ENCODE peak calls at places on chromosome 17, in ten cellular contexts. One of them, this sample, is unnamed. For H3K4me1, the result is how much of the 10 kb centered on the place peaks cover.

GRCh38 chr17:56974055-56974454 is 3.9 kb upstream of the SCPEP1 start:
- DNase-seq in HCT116: no peak
- DNase-seq in Panc1: no peak
- DNase-seq in sigmoid colon: no peak
- DNase-seq in HepG2: no peak
- DNase-seq in SK-N-SH: no peak
- DNase-seq in esophagus muscularis mucosa: no peak
- DNase-seq in transverse colon: no peak
- DNase-seq in GM23338: no peak
- DNase-seq in H1: no peak
- DNase-seq in this sample: no peak

GRCh38 chr17:78020717-78021108 is 62.2 kb downstream of the TNRC6C start:
- DNase-seq in HCT116: no peak
- DNase-seq in Panc1: no peak
- DNase-seq in sigmoid colon: no peak
- DNase-seq in HepG2: no peak
- DNase-seq in SK-N-SH: no peak
- DNase-seq in esophagus muscularis mucosa: no peak
- DNase-seq in transverse colon: no peak
- DNase-seq in GM23338: no peak
- DNase-seq in H1: no peak
- DNase-seq in this sample: no peak

GRCh38 chr17:70636517-70637133 is 467.3 kb downstream of the KCNJ2 start:
- DNase-seq in HCT116: peak
- DNase-seq in Panc1: peak
- DNase-seq in sigmoid colon: no peak
- DNase-seq in HepG2: peak
- DNase-seq in SK-N-SH: peak
- DNase-seq in esophagus muscularis mucosa: no peak
- DNase-seq in transverse colon: no peak
- DNase-seq in GM23338: peak
- DNase-seq in H1: no peak
- DNase-seq in this sample: no peak

GRCh38 chr17:9982159-9982558 is 77.1 kb upstream of the RCVRN start:
- DNase-seq in HCT116: peak
- DNase-seq in Panc1: no peak
- DNase-seq in sigmoid colon: peak
- DNase-seq in HepG2: peak
- DNase-seq in SK-N-SH: no peak
- DNase-seq in esophagus muscularis mucosa: no peak
- DNase-seq in transverse colon: peak
- DNase-seq in GM23338: peak
- DNase-seq in H1: peak
- DNase-seq in this sample: no peak

GRCh38 chr17:6496636-6497441 is 52.6 kb downstream of the PIMREG start:
- DNase-seq in HCT116: no peak
- DNase-seq in Panc1: no peak
- DNase-seq in sigmoid colon: peak
- DNase-seq in HepG2: no peak
- DNase-seq in SK-N-SH: no peak
- DNase-seq in esophagus muscularis mucosa: no peak
- DNase-seq in transverse colon: no peak
- DNase-seq in GM23338: no peak
- DNase-seq in H1: no peak
- DNase-seq in this sample: no peak

GRCh38 chr17:37088459-37088858 is 139.7 kb downstream of the AATF start:
- DNase-seq in HCT116: no peak
- DNase-seq in Panc1: no peak
- DNase-seq in sigmoid colon: no peak
- DNase-seq in HepG2: no peak
- DNase-seq in SK-N-SH: no peak
- DNase-seq in esophagus muscularis mucosa: no peak
- DNase-seq in transverse colon: no peak
- DNase-seq in GM23338: no peak
- DNase-seq in H1: no peak
- DNase-seq in this sample: peak

GRCh38 chr17:27473748-27474609 is 17.7 kb downstream of the KSR1 start:
- DNase-seq in HCT116: no peak
- DNase-seq in Panc1: no peak
- DNase-seq in sigmoid colon: peak
- DNase-seq in HepG2: no peak
- DNase-seq in SK-N-SH: no peak
- DNase-seq in esophagus muscularis mucosa: no peak
- DNase-seq in transverse colon: no peak
- DNase-seq in GM23338: no peak
- DNase-seq in H1: no peak
- DNase-seq in this sample: peak

GRCh38 chr17:6069611-6070279 is 434 bp upstream of the WSCD1 start:
- DNase-seq in HCT116: no peak
- DNase-seq in Panc1: no peak
- DNase-seq in sigmoid colon: no peak
- DNase-seq in HepG2: no peak
- DNase-seq in SK-N-SH: no peak
- DNase-seq in esophagus muscularis mucosa: no peak
- DNase-seq in transverse colon: peak
- DNase-seq in GM23338: peak
- DNase-seq in H1: no peak
- DNase-seq in this sample: no peak

GRCh38 chr17:72104164-72104862 is 16.5 kb upstream of the SOX9 start:
- DNase-seq in HCT116: no peak
- DNase-seq in Panc1: no peak
- DNase-seq in sigmoid colon: no peak
- DNase-seq in HepG2: no peak
- DNase-seq in SK-N-SH: no peak
- DNase-seq in esophagus muscularis mucosa: no peak
- DNase-seq in transverse colon: no peak
- DNase-seq in GM23338: no peak
- DNase-seq in H1: no peak
- DNase-seq in this sample: no peak

GRCh38 chr17:41652461-41652960 is 28.1 kb upstream of the KRT17 start:
- DNase-seq in HCT116: no peak
- DNase-seq in Panc1: no peak
- DNase-seq in sigmoid colon: no peak
- DNase-seq in HepG2: no peak
- DNase-seq in SK-N-SH: no peak
- DNase-seq in esophagus muscularis mucosa: no peak
- DNase-seq in transverse colon: no peak
- DNase-seq in GM23338: no peak
- DNase-seq in H1: no peak
- DNase-seq in this sample: no peak

GRCh38 chr17:6551909-6552768 is 4.2 kb downstream of the PITPNM3 start:
- DNase-seq in HCT116: no peak
- DNase-seq in Panc1: no peak
- DNase-seq in sigmoid colon: peak
- DNase-seq in HepG2: no peak
- DNase-seq in SK-N-SH: no peak
- DNase-seq in esophagus muscularis mucosa: no peak
- DNase-seq in transverse colon: peak
- DNase-seq in GM23338: peak
- DNase-seq in H1: no peak
- DNase-seq in this sample: peak

GRCh38 chr17:40218740-40219072 is 398 bp upstream of the WIPF2 start:
- DNase-seq in HCT116: peak
- DNase-seq in Panc1: no peak
- DNase-seq in sigmoid colon: peak
- DNase-seq in HepG2: peak
- DNase-seq in SK-N-SH: peak
- DNase-seq in esophagus muscularis mucosa: no peak
- DNase-seq in transverse colon: peak
- DNase-seq in GM23338: peak
- DNase-seq in H1: peak
- DNase-seq in this sample: peak

GRCh38 chr17:40518401-40519088 is 17.1 kb upstream of the TNS4 start:
- DNase-seq in HCT116: peak
- DNase-seq in Panc1: no peak
- DNase-seq in sigmoid colon: no peak
- DNase-seq in HepG2: no peak
- DNase-seq in SK-N-SH: no peak
- DNase-seq in esophagus muscularis mucosa: no peak
- DNase-seq in transverse colon: peak
- DNase-seq in GM23338: peak
- DNase-seq in H1: no peak
- DNase-seq in this sample: no peak

GRCh38 chr17:44351464-44351863 is 6.4 kb downstream of the GRN start:
- DNase-seq in HCT116: no peak
- DNase-seq in Panc1: no peak
- DNase-seq in sigmoid colon: no peak
- DNase-seq in HepG2: no peak
- DNase-seq in SK-N-SH: peak
- DNase-seq in esophagus muscularis mucosa: no peak
- DNase-seq in transverse colon: no peak
- DNase-seq in GM23338: no peak
- DNase-seq in H1: no peak
- DNase-seq in this sample: no peak

GRCh38 chr17:44350733-44351226 is 5.7 kb downstream of the GRN start:
- DNase-seq in HCT116: no peak
- DNase-seq in Panc1: no peak
- DNase-seq in sigmoid colon: no peak
- DNase-seq in HepG2: peak
- DNase-seq in SK-N-SH: peak
- DNase-seq in esophagus muscularis mucosa: no peak
- DNase-seq in transverse colon: peak
- DNase-seq in GM23338: peak
- DNase-seq in H1: no peak
- DNase-seq in this sample: peak

GRCh38 chr17:44348988-44349364 is 3.9 kb downstream of the GRN start:
- DNase-seq in HCT116: no peak
- DNase-seq in Panc1: no peak
- DNase-seq in sigmoid colon: no peak
- DNase-seq in HepG2: no peak
- DNase-seq in SK-N-SH: no peak
- DNase-seq in esophagus muscularis mucosa: no peak
- DNase-seq in transverse colon: no peak
- DNase-seq in GM23338: no peak
- DNase-seq in H1: no peak
- DNase-seq in this sample: no peak

GRCh38 chr17:44348234-44348987 is 3.3 kb downstream of the GRN start:
- DNase-seq in HCT116: no peak
- DNase-seq in Panc1: no peak
- DNase-seq in sigmoid colon: no peak
- DNase-seq in HepG2: no peak
- DNase-seq in SK-N-SH: no peak
- DNase-seq in esophagus muscularis mucosa: no peak
- DNase-seq in transverse colon: peak
- DNase-seq in GM23338: no peak
- DNase-seq in H1: no peak
- DNase-seq in this sample: no peak

GRCh38 chr17:44349553-44350070 is 4.5 kb downstream of the GRN start:
- DNase-seq in HCT116: no peak
- DNase-seq in Panc1: no peak
- DNase-seq in sigmoid colon: no peak
- DNase-seq in HepG2: no peak
- DNase-seq in SK-N-SH: no peak
- DNase-seq in esophagus muscularis mucosa: no peak
- DNase-seq in transverse colon: no peak
- DNase-seq in GM23338: no peak
- DNase-seq in H1: no peak
- DNase-seq in this sample: no peak
- H3K4me1 ChIP-seq in HCT116: under half
- H3K4me1 ChIP-seq in Panc1: under half
- H3K4me1 ChIP-seq in sigmoid colon: under half
- H3K4me1 ChIP-seq in HepG2: under half
- H3K4me1 ChIP-seq in SK-N-SH: under half
- H3K4me1 ChIP-seq in esophagus muscularis mucosa: under half
- H3K4me1 ChIP-seq in transverse colon: under half
- H3K4me1 ChIP-seq in GM23338: under half
- H3K4me1 ChIP-seq in H1: under half
- H3K4me1 ChIP-seq in this sample: under half

GRCh38 chr17:51298508-51299371 is 38.4 kb downstream of the UTP18 start:
- DNase-seq in HCT116: peak
- DNase-seq in Panc1: peak
- DNase-seq in sigmoid colon: no peak
- DNase-seq in HepG2: peak
- DNase-seq in SK-N-SH: peak
- DNase-seq in esophagus muscularis mucosa: no peak
- DNase-seq in transverse colon: no peak
- DNase-seq in GM23338: peak
- DNase-seq in H1: no peak
- DNase-seq in this sample: no peak
- TF ChIP-seq POLR2AphosphoS5 in HCT116: peak
- TF ChIP-seq POLR2AphosphoS5 in Panc1: no peak
- TF ChIP-seq POLR2AphosphoS5 in sigmoid colon: no peak
- TF ChIP-seq POLR2AphosphoS5 in HepG2: no peak
- TF ChIP-seq POLR2AphosphoS5 in SK-N-SH: no peak
- TF ChIP-seq POLR2AphosphoS5 in esophagus muscularis mucosa: no peak
- TF ChIP-seq POLR2AphosphoS5 in transverse colon: no peak
- TF ChIP-seq POLR2AphosphoS5 in GM23338: no peak
- TF ChIP-seq POLR2AphosphoS5 in H1: no peak
- TF ChIP-seq POLR2AphosphoS5 in this sample: no peak

GRCh38 chr17:48036693-48037035 is 933 bp downstream of the COPZ2 start:
- DNase-seq in HCT116: no peak
- DNase-seq in Panc1: no peak
- DNase-seq in sigmoid colon: no peak
- DNase-seq in HepG2: no peak
- DNase-seq in SK-N-SH: no peak
- DNase-seq in esophagus muscularis mucosa: no peak
- DNase-seq in transverse colon: no peak
- DNase-seq in GM23338: no peak
- DNase-seq in H1: no peak
- DNase-seq in this sample: no peak
- H3K27ac ChIP-seq in HCT116: no peak
- H3K27ac ChIP-seq in Panc1: no peak
- H3K27ac ChIP-seq in sigmoid colon: peak
- H3K27ac ChIP-seq in HepG2: no peak
- H3K27ac ChIP-seq in SK-N-SH: no peak
- H3K27ac ChIP-seq in esophagus muscularis mucosa: peak
- H3K27ac ChIP-seq in transverse colon: peak
- H3K27ac ChIP-seq in GM23338: no peak
- H3K27ac ChIP-seq in H1: no peak
- H3K27ac ChIP-seq in this sample: no peak

GRCh38 chr17:54977744-54978143 is 9.2 kb downstream of the STXBP4 start:
- DNase-seq in HCT116: no peak
- DNase-seq in Panc1: no peak
- DNase-seq in sigmoid colon: no peak
- DNase-seq in HepG2: no peak
- DNase-seq in SK-N-SH: no peak
- DNase-seq in esophagus muscularis mucosa: no peak
- DNase-seq in transverse colon: no peak
- DNase-seq in GM23338: no peak
- DNase-seq in H1: no peak
- DNase-seq in this sample: no peak

GRCh38 chr17:54972406-54973138 is 4.0 kb downstream of the STXBP4 start:
- DNase-seq in HCT116: no peak
- DNase-seq in Panc1: no peak
- DNase-seq in sigmoid colon: no peak
- DNase-seq in HepG2: peak
- DNase-seq in SK-N-SH: no peak
- DNase-seq in esophagus muscularis mucosa: no peak
- DNase-seq in transverse colon: no peak
- DNase-seq in GM23338: no peak
- DNase-seq in H1: no peak
- DNase-seq in this sample: no peak

GRCh38 chr17:54974758-54975157 is 6.2 kb downstream of the STXBP4 start:
- DNase-seq in HCT116: no peak
- DNase-seq in Panc1: no peak
- DNase-seq in sigmoid colon: no peak
- DNase-seq in HepG2: no peak
- DNase-seq in SK-N-SH: no peak
- DNase-seq in esophagus muscularis mucosa: no peak
- DNase-seq in transverse colon: no peak
- DNase-seq in GM23338: no peak
- DNase-seq in H1: no peak
- DNase-seq in this sample: no peak

GRCh38 chr17:54979657-54980056 is 11.1 kb downstream of the STXBP4 start:
- DNase-seq in HCT116: no peak
- DNase-seq in Panc1: no peak
- DNase-seq in sigmoid colon: no peak
- DNase-seq in HepG2: no peak
- DNase-seq in SK-N-SH: no peak
- DNase-seq in esophagus muscularis mucosa: no peak
- DNase-seq in transverse colon: no peak
- DNase-seq in GM23338: no peak
- DNase-seq in H1: no peak
- DNase-seq in this sample: no peak

GRCh38 chr17:54976316-54976715 is 7.8 kb downstream of the STXBP4 start:
- DNase-seq in HCT116: no peak
- DNase-seq in Panc1: no peak
- DNase-seq in sigmoid colon: no peak
- DNase-seq in HepG2: no peak
- DNase-seq in SK-N-SH: no peak
- DNase-seq in esophagus muscularis mucosa: no peak
- DNase-seq in transverse colon: no peak
- DNase-seq in GM23338: no peak
- DNase-seq in H1: no peak
- DNase-seq in this sample: no peak
- H3K4me1 ChIP-seq in HCT116: under half
- H3K4me1 ChIP-seq in Panc1: under half
- H3K4me1 ChIP-seq in sigmoid colon: under half
- H3K4me1 ChIP-seq in HepG2: under half
- H3K4me1 ChIP-seq in SK-N-SH: under half
- H3K4me1 ChIP-seq in esophagus muscularis mucosa: under half
- H3K4me1 ChIP-seq in transverse colon: under half
- H3K4me1 ChIP-seq in GM23338: under half
- H3K4me1 ChIP-seq in H1: under half
- H3K4me1 ChIP-seq in this sample: under half

This sample was measured in stomach.